ENCODE peak calls at places on chromosomes 2 and 18, in five cellular contexts. X is psoas muscle, Z is lower lobe of right lung, F is aorta, H is GM23248. D is an unnamed sample.

GRCh38 chr18:66046025-66046602 is 295.3 kb downstream of the CDH7 start:
- DNase-seq in X (no peak), Z (no peak), F (no peak), H (no peak), D (no peak)

GRCh38 chr2:150424361-150424760 is 63.1 kb downstream of the RND3 start:
- DNase-seq in X (no peak), Z (no peak), F (no peak), H (no peak), D (no peak)

GRCh38 chr2:106193977-106194778 is at the start of gene UXS1:
- DNase-seq in X (peak; percentile 99), Z (peak; percentile 98), F (peak; percentile 99), H (peak; percentile 99), D (peak; percentile 99)

GRCh38 chr2:33265584-33266338 is 210.7 kb upstream of the RASGRP3 start:
- DNase-seq in X (no peak), Z (no peak), F (no peak), H (peak; percentile 66), D (no peak)

GRCh38 chr2:15176604-15177003 is 384.5 kb downstream of the NBAS start:
- DNase-seq in X (no peak), Z (no peak), F (no peak), H (no peak), D (no peak)

GRCh38 chr2:98086491-98087446 is at the start of gene VWA3B:
- DNase-seq in X (peak; percentile 82), Z (peak; percentile 85), F (peak; percentile 65), H (peak; percentile 73), D (peak; percentile 97)

GRCh38 chr18:33469699-33470098 is 29.2 kb upstream of the CCDC178 start:
- DNase-seq in X (no peak), Z (no peak), F (no peak), H (no peak), D (no peak)

GRCh38 chr18:54251606-54252400 is 17.5 kb upstream of the POLI start:
- DNase-seq in X (no peak), Z (no peak), F (no peak), H (no peak), D (no peak)

GRCh38 chr2:108906403-108907077 is 82.5 kb downstream of the EDAR start:
- DNase-seq in X (no peak), Z (no peak), F (no peak), H (no peak), D (peak; percentile 22)

GRCh38 chr2:236867441-236868260 is 218.0 kb upstream of the COPS8 start:
- DNase-seq in X (no peak), Z (no peak), F (no peak), H (no peak), D (no peak)

GRCh38 chr18:75227535-75227934 is 16.9 kb downstream of the TSHZ1 start:
- DNase-seq in X (no peak), Z (no peak), F (no peak), H (no peak), D (no peak)

GRCh38 chr2:225355788-225356187 is 43.7 kb upstream of the NYAP2 start:
- DNase-seq in X (no peak), Z (no peak), F (no peak), H (no peak), D (no peak)

GRCh38 chr2:136305517-136306192 is 187.7 kb upstream of the CXCR4 start:
- DNase-seq in X (no peak), Z (no peak), F (no peak), H (no peak), D (no peak)

GRCh38 chr2:85743304-85743978 is 10.3 kb upstream of the ATOH8 start:
- DNase-seq in X (peak; percentile 60), Z (no peak), F (no peak), H (peak; percentile 84), D (no peak)

GRCh38 chr2:173866858-173867620 is 98.1 kb downstream of the SP3 start:
- DNase-seq in X (peak; percentile 62), Z (no peak), F (no peak), H (peak; percentile 29), D (no peak)

GRCh38 chr2:61662990-61663389 is 124.8 kb upstream of the XPO1 start:
- DNase-seq in X (no peak), Z (no peak), F (no peak), H (no peak), D (no peak)

GRCh38 chr2:29462293-29462692 is 347.1 kb downstream of the CLIP4 start:
- DNase-seq in X (no peak), Z (no peak), F (no peak), H (peak; percentile 78), D (no peak)

DNA sequence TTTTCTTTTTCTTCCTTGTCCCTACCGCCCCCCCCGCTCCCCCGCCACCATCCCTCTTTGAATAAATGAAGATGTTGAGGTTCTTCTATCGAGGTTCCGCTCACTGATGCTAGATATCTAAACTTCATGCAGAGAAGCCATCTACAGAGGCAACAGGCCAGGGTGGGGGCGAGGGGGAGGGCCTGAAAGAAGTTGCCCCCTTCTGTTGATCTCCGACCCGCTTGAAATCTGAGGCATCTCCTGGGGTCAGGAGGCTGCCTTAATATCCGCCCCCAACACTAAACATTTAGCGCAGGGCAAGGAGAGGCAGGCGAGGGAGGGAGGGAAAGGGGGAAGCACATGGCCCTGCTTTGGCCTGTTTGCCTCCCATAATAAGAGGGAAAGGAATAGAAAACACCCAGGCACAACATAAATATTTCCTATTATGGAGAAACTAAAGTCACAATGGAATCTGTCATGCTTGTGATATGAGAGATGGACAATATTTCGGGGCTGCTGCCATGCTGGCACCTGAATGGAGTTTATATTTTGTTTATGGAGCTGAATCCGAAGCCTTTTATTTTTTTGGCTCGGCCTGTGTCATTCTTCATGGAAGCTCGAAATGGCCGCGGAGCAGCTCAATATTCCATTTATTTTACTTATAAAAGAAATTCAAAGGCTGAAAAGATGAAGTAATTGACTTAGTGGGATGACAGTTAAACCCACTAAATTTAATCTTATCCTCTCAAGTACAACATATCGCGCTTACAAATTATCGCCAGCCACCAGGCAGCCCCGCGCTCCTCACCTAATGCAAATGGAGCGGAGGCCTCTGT is 221.1 kb downstream of the INSIG2 start:
- DNase-seq in X (no peak), Z (no peak), F (no peak), H (peak; percentile 66), D (peak; percentile 12)
- H3K4me3 ChIP-seq in X (peak overlapping the region; percentile 68), Z (peak overlapping the region; percentile 57), F (peak overlapping the region; percentile 70), H (peak overlapping the region; percentile 77), D (peak overlapping the region; percentile 60)

GRCh38 chr2:192035731-192036442 is 158.8 kb downstream of the TMEFF2 start:
- DNase-seq in X (no peak), Z (no peak), F (no peak), H (peak; percentile 58), D (no peak)
- H3K4me3 ChIP-seq in X (no peak overlapping the region), Z (no peak overlapping the region), F (no peak overlapping the region), H (peak overlapping the region; percentile 58), D (no peak overlapping the region)

GRCh38 chr2:113892004-113892740 is 2.3 kb downstream of the ACTR3 start:
- DNase-seq in X (no peak), Z (no peak), F (no peak), H (no peak), D (no peak)
- H3K4me3 ChIP-seq in X (peak overlapping the region; percentile 92), Z (peak overlapping the region; percentile 87), F (peak overlapping the region; percentile 98), H (peak overlapping the region; percentile 97), D (no peak overlapping the region)

GRCh38 chr2:207473866-207474251 is 55.9 kb upstream of the CREB1 start:
- DNase-seq in X (no peak), Z (no peak), F (no peak), H (peak; percentile 14), D (no peak)

GRCh38 chr2:207473203-207473865 is 56.4 kb upstream of the CREB1 start:
- DNase-seq in X (no peak), Z (no peak), F (no peak), H (peak; percentile 90), D (peak; percentile 28)

GRCh38 chr2:207472343-207473202 is 57.2 kb upstream of the CREB1 start:
- DNase-seq in X (no peak), Z (no peak), F (no peak), H (peak; percentile 69), D (no peak)

GRCh38 chr2:207475546-207475945 is 54.2 kb upstream of the CREB1 start:
- DNase-seq in X (no peak), Z (no peak), F (no peak), H (peak; percentile 61), D (no peak)

DNA sequence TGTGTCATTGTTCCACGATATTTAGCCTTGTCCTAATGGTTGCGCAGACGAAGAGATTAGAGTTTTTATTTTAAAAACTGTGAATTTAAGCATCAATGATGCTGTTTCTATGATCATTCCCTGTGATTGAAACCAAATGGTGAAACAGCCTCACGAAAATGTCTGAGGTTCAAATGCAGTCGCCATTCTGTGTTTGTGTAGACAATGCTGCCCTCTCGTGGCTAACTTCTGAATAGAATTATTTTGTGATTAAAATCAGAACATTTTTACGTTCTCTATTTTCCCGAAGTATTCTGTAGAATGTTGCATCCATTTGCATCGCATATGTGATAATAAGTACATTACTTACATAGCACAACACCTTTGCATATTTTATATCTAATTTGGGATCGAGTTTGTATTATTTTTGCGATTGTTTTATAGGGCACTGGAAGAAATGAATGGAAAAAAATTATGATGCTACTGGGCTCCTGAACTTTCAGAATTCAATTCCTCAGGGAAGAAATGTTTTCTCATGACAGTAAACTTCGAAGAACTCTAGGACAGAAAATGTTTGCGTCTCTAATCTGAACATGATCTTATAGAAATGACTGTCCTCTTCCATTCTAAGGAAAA is 54.8 kb upstream of the CREB1 start:
- DNase-seq in X (no peak), Z (no peak), F (no peak), H (peak; percentile 86), D (no peak)
- H3K4me3 ChIP-seq in X (no peak overlapping the region), Z (no peak overlapping the region), F (no peak overlapping the region), H (peak overlapping the region; percentile 47), D (no peak overlapping the region)

GRCh38 chr2:198164843-198165242 is 360.4 kb downstream of the PLCL1 start:
- DNase-seq in X (no peak), Z (no peak), F (no peak), H (no peak), D (no peak)
- H3K4me3 ChIP-seq in X (no peak overlapping the region), Z (no peak overlapping the region), F (no peak overlapping the region), H (no peak overlapping the region), D (no peak overlapping the region)

DNA sequence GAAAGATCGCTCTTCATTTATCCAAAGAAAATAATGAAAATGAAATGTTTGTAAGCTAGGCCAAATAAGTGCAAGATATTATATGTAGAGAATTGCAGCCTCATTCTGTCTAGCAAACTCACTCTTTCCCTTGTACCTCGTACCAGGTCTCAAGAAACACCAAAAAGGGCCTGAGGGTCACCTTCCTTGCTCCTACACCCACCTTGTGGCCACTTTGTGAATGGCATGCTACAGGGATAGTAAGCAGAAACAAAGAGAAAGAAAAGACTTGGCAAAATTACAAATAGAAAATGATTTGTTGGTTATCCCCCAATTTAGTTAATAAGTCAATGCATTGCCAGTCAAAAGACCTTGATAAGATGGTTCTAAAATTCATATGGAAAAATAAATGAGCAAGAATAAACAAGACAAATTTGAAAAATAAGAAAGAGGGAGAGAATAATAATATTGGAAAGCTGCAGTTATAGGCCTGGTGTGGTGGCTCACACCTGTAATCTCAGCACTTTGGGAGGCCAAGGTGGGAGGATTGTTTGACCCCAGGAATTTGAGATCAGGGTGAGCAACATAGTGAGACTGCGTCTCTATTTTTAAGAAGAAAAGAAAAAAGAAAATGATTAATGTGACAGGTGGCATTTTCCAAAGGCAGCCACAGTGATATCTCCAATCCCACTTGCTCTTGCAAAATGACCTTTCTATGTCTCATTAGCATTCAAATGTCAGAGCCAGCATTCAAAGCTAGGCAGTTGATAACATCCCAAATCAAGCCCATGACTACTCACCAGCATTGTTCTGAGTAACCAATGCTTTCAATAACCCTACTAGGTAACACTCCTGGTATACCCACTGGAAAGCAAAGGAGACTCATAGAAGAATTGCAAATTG is 38.8 kb upstream of the BMP10 start:
- DNase-seq in X (no peak), Z (peak; percentile 64), F (peak; percentile 70), H (peak; percentile 77), D (peak; percentile 65)
- H3K4me3 ChIP-seq in X (no peak overlapping the region), Z (no peak overlapping the region), F (no peak overlapping the region), H (no peak overlapping the region), D (no peak overlapping the region)

D was measured in H7.